ENCODE peak calls at places on chromosome 13, in five cellular contexts. O is tibial nerve, P is AG04450, Y is RWPE1, B is nephron progenitor cell. Q is an unnamed sample.

GRCh38 chr13:78660130-78660857 is 1.3 kb upstream of the OBI1 start:
- DNase-seq in O (peak; percentile 7), P (no peak), Y (no peak), B (no peak), Q (no peak)

GRCh38 chr13:95644611-95645052 is at the start of gene DZIP1:
- DNase-seq in O (peak; percentile 47), P (peak; percentile 64), Y (peak; percentile 60), B (peak; percentile 81), Q (peak; percentile 50)

GRCh38 chr13:25137624-25137892 is 34.5 kb downstream of the AMER2 start:
- DNase-seq in O (no peak), P (no peak), Y (no peak), B (no peak), Q (no peak)

GRCh38 chr13:44022196-44022595 is 142.5 kb downstream of the LACC1 start:
- DNase-seq in O (no peak), P (no peak), Y (no peak), B (no peak), Q (no peak)

GRCh38 chr13:36454962-36455361 is 22.7 kb downstream of the CCNA1 start:
- DNase-seq in O (no peak), P (no peak), Y (no peak), B (no peak), Q (no peak)

GRCh38 chr13:57627663-57628062 is 3.9 kb upstream of the PCDH17 start:
- DNase-seq in O (no peak), P (no peak), Y (no peak), B (no peak), Q (no peak)

GRCh38 chr13:23428183-23428528 is 5.3 kb downstream of the SACS start:
- DNase-seq in O (no peak), P (no peak), Y (no peak), B (no peak), Q (no peak)

GRCh38 chr13:77207943-77208342 is 119.0 kb downstream of the MYCBP2 start:
- DNase-seq in O (no peak), P (peak; percentile 78), Y (peak; percentile 1), B (no peak), Q (no peak)

GRCh38 chr13:64480648-64481047 is 2749.5 kb downstream of the PCDH9 start:
- DNase-seq in O (no peak), P (no peak), Y (no peak), B (no peak), Q (no peak)

GRCh38 chr13:43831088-43831487 is 44.3 kb upstream of the ENOX1 start:
- DNase-seq in O (no peak), P (no peak), Y (no peak), B (no peak), Q (no peak)

GRCh38 chr13:105334211-105334610 is 1201.3 kb downstream of the EFNB2 start:
- DNase-seq in O (no peak), P (peak; percentile 45), Y (no peak), B (no peak), Q (no peak)

GRCh38 chr13:98144501-98145350 is 1.8 kb downstream of the FARP1 start:
- DNase-seq in O (no peak), P (peak; percentile 43), Y (peak; percentile 20), B (peak; percentile 50), Q (no peak)
- TF ChIP-seq CTCF in O (no peak), P (peak; percentile 43), Y (no peak), B (no peak), Q (no peak)

GRCh38 chr13:53368948-53369347 is 340.3 kb downstream of the OLFM4 start:
- DNase-seq in O (no peak), P (no peak), Y (no peak), B (no peak), Q (no peak)
- TF ChIP-seq CTCF in O (no peak), P (no peak), Y (no peak), B (no peak), Q (no peak)

GRCh38 chr13:106532111-106532929 is 3.1 kb downstream of the EFNB2 start:
- DNase-seq in O (no peak), P (no peak), Y (no peak), B (no peak), Q (no peak)

GRCh38 chr13:106533940-106534843 is 1.3 kb downstream of the EFNB2 start:
- DNase-seq in O (peak; percentile 44), P (peak; percentile 13), Y (no peak), B (peak; percentile 52), Q (peak; percentile 37)

GRCh38 chr13:106530907-106531520 is 4.4 kb downstream of the EFNB2 start:
- DNase-seq in O (no peak), P (no peak), Y (no peak), B (no peak), Q (no peak)

GRCh38 chr13:106534844-106535551 is 464 bp downstream of the EFNB2 start:
- DNase-seq in O (no peak), P (no peak), Y (no peak), B (peak; percentile 53), Q (no peak)

GRCh38 chr13:106533101-106533939 is 2.1 kb downstream of the EFNB2 start:
- DNase-seq in O (peak; percentile 67), P (peak; percentile 59), Y (peak; percentile 65), B (peak; percentile 91), Q (peak; percentile 77)
- TF ChIP-seq CTCF in O (peak; percentile 64), P (peak; percentile 51), Y (peak; percentile 81), B (peak; percentile 57), Q (peak; percentile 50)

GRCh38 chr13:20870829-20871228 is 31.7 kb downstream of the XPO4 start:
- DNase-seq in O (no peak), P (no peak), Y (no peak), B (no peak), Q (no peak)

GRCh38 chr13:20867408-20867807 is 35.1 kb downstream of the XPO4 start:
- DNase-seq in O (no peak), P (no peak), Y (no peak), B (no peak), Q (no peak)

GRCh38 chr13:20873348-20873747 is 29.2 kb downstream of the XPO4 start:
- DNase-seq in O (no peak), P (no peak), Y (peak; percentile 62), B (no peak), Q (no peak)

GRCh38 chr13:20869540-20869939 is 33.0 kb downstream of the XPO4 start:
- DNase-seq in O (no peak), P (no peak), Y (no peak), B (no peak), Q (no peak)
- TF ChIP-seq CTCF in O (no peak), P (peak; percentile 40), Y (no peak), B (no peak), Q (no peak)

Q was measured in mesothelial cell of epicardium.